ENCODE peak calls at places on chromosomes 2 and 18, in nine cellular contexts. N is upper lobe of right lung, Y is neural progenitor cell, H is GM13977, E is left ventricle myocardium inferior, S is foreskin fibroblast, D is A549, P is choroid plexus epithelial cell, Q is coronary artery. K is an unnamed sample.

GRCh38 chr2:69628325-69629038 is 15.1 kb downstream of the AAK1 start:
- DNase-seq in N (no peak), Y (no peak), H (no peak), E (no peak), S (no peak), D (no peak), P (no peak), Q (no peak), K (no peak)

GRCh38 chr2:103121106-103121505 is 359.3 kb downstream of the TMEM182 start:
- DNase-seq in N (no peak), Y (no peak), H (no peak), E (no peak), S (no peak), D (no peak), P (no peak), Q (no peak), K (no peak)

GRCh38 chr2:239093487-239093886 is 245.6 kb downstream of the TWIST2 start:
- DNase-seq in N (no peak), Y (no peak), H (no peak), E (no peak), S (no peak), D (no peak), P (no peak), Q (no peak), K (no peak)

GRCh38 chr2:86336350-86337234 is 834 bp downstream of the REEP1 start:
- DNase-seq in N (no peak), Y (peak), H (peak), E (peak), S (no peak), D (no peak), P (no peak), Q (no peak), K (no peak)

GRCh38 chr2:178084273-178084672 is 11.7 kb upstream of the PDE11A start:
- DNase-seq in N (no peak), Y (no peak), H (no peak), E (no peak), S (no peak), D (no peak), P (peak), Q (no peak), K (no peak)

GRCh38 chr2:195795879-195796278 is 138.9 kb downstream of the SLC39A10 start:
- DNase-seq in N (no peak), Y (no peak), H (no peak), E (no peak), S (no peak), D (no peak), P (no peak), Q (no peak), K (no peak)

GRCh38 chr2:134137182-134137595 is 116.7 kb upstream of the MGAT5 start:
- DNase-seq in N (peak), Y (no peak), H (no peak), E (no peak), S (peak), D (no peak), P (peak), Q (no peak), K (peak)

GRCh38 chr2:220855296-220855695 is 716.8 kb downstream of the EPHA4 start:
- DNase-seq in N (no peak), Y (no peak), H (no peak), E (no peak), S (peak), D (no peak), P (peak), Q (no peak), K (no peak)

GRCh38 chr2:67846341-67847070 is 216.3 kb downstream of the C1D start:
- DNase-seq in N (peak), Y (peak), H (peak), E (peak), S (peak), D (peak), P (peak), Q (peak), K (peak)

GRCh38 chr2:180655842-180656454 is 324.5 kb upstream of the UBE2E3 start:
- DNase-seq in N (no peak), Y (no peak), H (no peak), E (no peak), S (no peak), D (no peak), P (no peak), Q (no peak), K (no peak)
- TF ChIP-seq CTCF in N (no peak), Y (peak), H (no peak), E (peak), S (no peak), D (no peak), P (peak), Q (no peak), K (peak)

DNA sequence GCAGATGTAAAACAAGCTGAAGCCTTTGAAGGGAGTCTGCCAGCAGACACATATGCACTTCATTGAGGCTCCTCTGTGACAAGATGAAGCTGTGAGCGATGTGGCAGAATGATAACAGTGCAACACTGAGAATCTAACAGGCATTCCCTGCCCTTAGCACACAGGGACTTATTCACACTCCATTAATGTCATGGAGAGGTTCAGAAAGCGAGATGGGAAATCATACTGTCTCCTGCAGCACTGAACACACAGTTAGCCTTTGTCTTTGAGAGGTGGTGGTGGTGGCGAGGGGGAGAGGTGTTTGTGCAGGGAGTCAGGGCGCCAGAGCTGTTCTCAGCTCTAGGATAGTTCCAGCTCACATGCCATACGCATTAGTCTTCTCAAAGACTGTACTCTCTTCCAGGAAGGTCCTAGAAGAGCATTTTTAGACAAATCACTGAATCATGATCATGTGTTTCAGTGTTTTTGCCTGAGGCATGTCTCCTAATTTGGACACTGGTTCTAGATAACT is 93.4 kb upstream of the ITGB6 start:
- DNase-seq in N (no peak), Y (no peak), H (no peak), E (no peak), S (peak), D (no peak), P (peak), Q (no peak), K (no peak)
- TF ChIP-seq CTCF in N (no peak), Y (no peak), H (no peak), E (no peak), S (no peak), D (no peak), P (no peak), Q (no peak), K (no peak)

GRCh38 chr2:143334837-143335236 is 205.6 kb downstream of the ARHGAP15 start:
- DNase-seq in N (no peak), Y (no peak), H (no peak), E (no peak), S (no peak), D (no peak), P (no peak), Q (no peak), K (no peak)
- TF ChIP-seq CTCF in N (no peak), Y (no peak), H (no peak), E (no peak), S (no peak), D (no peak), P (no peak), Q (no peak), K (no peak)

GRCh38 chr2:236981710-236982485 is 103.8 kb upstream of the COPS8 start:
- DNase-seq in N (no peak), Y (no peak), H (no peak), E (no peak), S (no peak), D (no peak), P (no peak), Q (no peak), K (no peak)
- TF ChIP-seq CTCF in N (no peak), Y (no peak), H (no peak), E (no peak), S (no peak), D (no peak), P (no peak), Q (no peak), K (no peak)

DNA sequence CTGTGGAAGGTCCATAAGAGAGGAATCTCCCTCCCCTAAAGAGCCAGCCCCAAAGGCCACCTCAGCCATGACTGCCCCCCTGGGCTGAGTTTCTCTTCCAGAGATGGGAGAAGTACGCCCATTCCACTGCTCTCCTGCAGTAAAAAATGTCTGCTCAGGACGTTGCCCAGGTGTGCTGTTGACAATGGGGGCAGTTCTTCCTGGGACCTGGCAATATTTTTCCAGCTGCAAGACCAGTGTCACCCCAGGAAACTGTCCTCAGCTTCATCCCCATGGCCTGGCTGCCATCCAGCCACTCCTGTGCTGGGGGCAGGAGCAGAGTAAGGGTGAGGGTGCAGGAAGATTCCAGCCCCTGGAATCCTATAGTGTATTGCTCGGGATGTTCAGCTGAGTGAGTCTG is 14.3 kb downstream of the CELF4 start:
- DNase-seq in N (peak), Y (no peak), H (no peak), E (no peak), S (no peak), D (no peak), P (no peak), Q (no peak), K (no peak)
- TF ChIP-seq CTCF in N (no peak), Y (no peak), H (no peak), E (no peak), S (no peak), D (no peak), P (no peak), Q (no peak), K (no peak)

DNA sequence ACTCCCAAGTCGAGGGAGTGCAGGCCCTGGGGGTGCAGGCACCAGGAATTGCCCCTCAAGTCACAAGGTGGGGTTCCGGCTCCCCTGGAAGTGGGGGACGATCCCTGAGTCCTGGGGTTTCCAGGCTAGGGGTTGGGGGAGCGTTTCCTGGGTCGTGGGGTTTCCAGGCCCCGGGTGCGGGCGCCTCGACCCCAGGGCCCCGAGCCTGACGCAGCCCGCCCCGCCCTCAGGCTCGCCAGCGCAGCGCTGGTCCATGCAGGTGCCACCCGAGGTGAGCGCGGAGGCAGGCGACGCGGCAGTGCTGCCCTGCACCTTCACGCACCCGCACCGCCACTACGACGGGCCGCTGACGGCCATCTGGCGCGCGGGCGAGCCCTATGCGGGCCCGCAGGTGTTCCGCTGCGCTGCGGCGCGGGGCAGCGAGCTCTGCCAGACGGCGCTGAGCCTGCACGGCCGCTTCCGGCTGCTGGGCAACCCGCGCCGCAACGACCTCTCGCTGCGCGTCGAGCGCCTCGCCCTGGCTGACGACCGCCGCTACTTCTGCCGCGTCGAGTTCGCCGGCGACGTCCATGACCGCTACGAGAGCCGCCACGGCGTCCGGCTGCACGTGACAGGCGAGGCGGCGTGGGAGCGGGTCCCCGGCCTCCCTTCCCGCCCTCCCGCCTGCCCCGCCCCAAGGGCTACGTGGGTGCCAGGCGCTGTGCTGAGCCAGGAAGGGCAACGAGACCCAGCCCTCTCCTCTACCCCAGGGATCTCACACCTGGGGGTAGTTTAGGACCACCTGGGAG is 12.0 kb downstream of the SIGLEC15 start:
- DNase-seq in N (peak), Y (peak), H (no peak), E (peak), S (peak), D (no peak), P (peak), Q (no peak), K (peak)
- TF ChIP-seq CTCF in N (peak), Y (peak), H (peak), E (peak), S (peak), D (peak), P (peak), Q (peak), K (no peak)

GRCh38 chr18:48828201-48828580 is 122.6 kb downstream of the SMAD7 start:
- DNase-seq in N (no peak), Y (no peak), H (no peak), E (no peak), S (no peak), D (no peak), P (no peak), Q (no peak), K (no peak)

GRCh38 chr18:48829443-48830149 is 121.2 kb downstream of the SMAD7 start:
- DNase-seq in N (peak), Y (peak), H (no peak), E (no peak), S (no peak), D (no peak), P (no peak), Q (peak), K (no peak)

GRCh38 chr18:48826806-48827205 is 124.0 kb downstream of the SMAD7 start:
- DNase-seq in N (peak), Y (no peak), H (no peak), E (no peak), S (no peak), D (no peak), P (no peak), Q (peak), K (no peak)

GRCh38 chr18:48827321-48828200 is 123.2 kb downstream of the SMAD7 start:
- DNase-seq in N (peak), Y (peak), H (no peak), E (no peak), S (peak), D (no peak), P (peak), Q (peak), K (no peak)

DNA sequence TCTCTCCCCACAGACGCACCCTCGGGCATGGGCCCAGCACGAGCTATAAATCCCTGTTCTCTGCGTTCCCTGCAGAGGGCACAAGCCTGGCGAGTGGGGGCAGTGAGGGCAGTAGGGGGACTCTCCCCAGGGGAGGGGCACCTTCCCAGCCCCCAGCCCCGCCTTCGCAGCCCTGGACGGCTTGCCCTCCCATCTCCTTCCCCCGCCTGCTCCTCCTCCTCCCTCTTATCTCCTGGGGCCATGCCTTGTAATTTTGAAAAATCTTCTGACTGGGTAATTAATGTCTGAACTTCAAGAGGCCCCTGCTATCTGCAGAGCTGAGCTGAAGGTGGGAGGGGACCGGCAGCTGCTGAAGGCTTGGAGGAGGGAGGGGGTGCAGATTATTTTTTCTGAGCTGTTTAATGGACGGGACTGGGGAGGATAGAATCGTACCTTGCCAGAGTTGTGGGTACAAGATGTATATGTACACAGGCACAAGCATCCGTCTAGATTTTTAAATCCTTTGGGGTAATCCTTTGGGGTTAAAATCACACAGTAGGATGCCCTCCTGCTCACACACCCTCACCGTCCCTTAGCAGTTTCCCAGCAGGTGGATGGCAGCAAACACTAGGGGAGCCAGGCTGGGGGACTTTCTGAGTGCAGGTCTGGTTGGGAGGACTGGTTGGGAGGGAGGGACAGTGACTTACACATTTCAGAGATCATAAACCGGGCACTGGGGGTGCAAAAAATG is 121.9 kb downstream of the SMAD7 start:
- DNase-seq in N (peak), Y (peak), H (no peak), E (no peak), S (no peak), D (no peak), P (no peak), Q (peak), K (no peak)
- TF ChIP-seq CTCF in N (no peak), Y (no peak), H (no peak), E (no peak), S (no peak), D (no peak), P (peak), Q (no peak), K (no peak)

GRCh38 chr18:26840965-26841364 is 24.5 kb downstream of the AQP4 start:
- DNase-seq in N (no peak), Y (no peak), H (no peak), E (no peak), S (no peak), D (no peak), P (no peak), Q (no peak), K (no peak)
- TF ChIP-seq CTCF in N (no peak), Y (no peak), H (peak), E (peak), S (no peak), D (no peak), P (no peak), Q (no peak), K (no peak)

GRCh38 chr18:28018361-28018760 is 158.6 kb downstream of the CDH2 start:
- DNase-seq in N (no peak), Y (no peak), H (no peak), E (no peak), S (no peak), D (no peak), P (no peak), Q (no peak), K (no peak)

GRCh38 chr18:28009589-28009988 is 167.3 kb downstream of the CDH2 start:
- DNase-seq in N (no peak), Y (no peak), H (no peak), E (no peak), S (no peak), D (no peak), P (no peak), Q (no peak), K (no peak)

GRCh38 chr18:28007841-28008240 is 169.1 kb downstream of the CDH2 start:
- DNase-seq in N (no peak), Y (no peak), H (no peak), E (no peak), S (no peak), D (no peak), P (peak), Q (no peak), K (no peak)

GRCh38 chr18:28015671-28016070 is 161.3 kb downstream of the CDH2 start:
- DNase-seq in N (no peak), Y (no peak), H (no peak), E (no peak), S (no peak), D (no peak), P (no peak), Q (no peak), K (no peak)

GRCh38 chr18:28013064-28013463 is 163.9 kb downstream of the CDH2 start:
- DNase-seq in N (no peak), Y (no peak), H (no peak), E (no peak), S (no peak), D (no peak), P (peak), Q (no peak), K (no peak)
- TF ChIP-seq CTCF in N (no peak), Y (peak), H (no peak), E (peak), S (peak), D (peak), P (peak), Q (no peak), K (peak)

GRCh38 chr2:132669854-132670103 is 226 bp downstream of the LYPD1 start:
- DNase-seq in N (peak), Y (peak), H (no peak), E (no peak), S (no peak), D (peak), P (no peak), Q (no peak), K (peak)

GRCh38 chr2:132668986-132669853 is 785 bp downstream of the LYPD1 start:
- DNase-seq in N (peak), Y (peak), H (no peak), E (no peak), S (no peak), D (no peak), P (no peak), Q (no peak), K (peak)

GRCh38 chr2:132670104-132670960 is at the start of gene LYPD1:
- DNase-seq in N (peak), Y (peak), H (no peak), E (peak), S (no peak), D (no peak), P (peak), Q (no peak), K (peak)

GRCh38 chr2:132667716-132668115 is 2.3 kb downstream of the LYPD1 start:
- DNase-seq in N (no peak), Y (no peak), H (no peak), E (no peak), S (no peak), D (no peak), P (no peak), Q (no peak), K (no peak)

DNA sequence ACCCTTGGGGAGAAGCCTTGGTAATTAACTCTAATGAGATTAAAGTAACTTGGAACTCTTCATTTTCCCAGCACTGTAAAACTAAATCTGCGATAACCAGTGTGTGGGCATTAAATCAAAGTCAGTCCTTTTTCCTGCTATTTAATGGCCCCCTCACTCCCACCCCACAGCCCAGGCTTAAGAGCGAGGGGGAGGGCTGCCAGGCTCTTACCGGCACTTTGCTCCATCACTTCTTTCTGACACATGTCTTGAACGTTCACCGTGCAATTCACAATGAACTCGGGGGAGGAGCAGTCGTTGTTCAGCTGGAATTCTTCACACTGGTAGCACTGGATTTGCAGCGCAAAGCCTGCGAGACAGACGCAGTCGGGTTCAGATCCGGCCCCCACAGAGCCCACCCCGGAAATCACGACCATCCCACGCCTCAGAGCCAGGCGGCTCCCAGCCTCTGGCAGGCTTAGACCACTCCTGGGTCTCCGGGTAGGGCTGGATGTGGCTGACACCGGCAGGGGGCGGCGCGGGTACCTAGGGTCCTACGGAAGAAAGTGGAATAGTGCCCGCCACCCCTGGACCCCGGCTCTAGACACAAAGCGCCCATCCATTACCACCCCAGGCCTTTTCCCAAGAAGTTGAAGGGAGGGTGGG is 1.7 kb downstream of the LYPD1 start:
- DNase-seq in N (peak), Y (peak), H (no peak), E (no peak), S (no peak), D (peak), P (no peak), Q (no peak), K (peak)
- TF ChIP-seq CTCF in N (no peak), Y (peak), H (no peak), E (peak), S (no peak), D (peak), P (peak), Q (no peak), K (peak)

K was measured in endothelial cell.